ENCODE peak calls at places on chromosomes 7 and 10, in seven cellular contexts. X, W, R, U, V, Q and L are unnamed samples.

GRCh38 chr7:91424372-91424771 is 160.1 kb downstream of the FZD1 start:
- DNase-seq in W (no peak), X (no peak), U (no peak), R (no peak), V (no peak), Q (no peak), L (no peak)

GRCh38 chr7:77548222-77548621 is 11.1 kb downstream of the PTPN12 start:
- DNase-seq in R (no peak), W (no peak), Q (no peak), V (no peak), U (no peak), X (no peak), L (no peak)

GRCh38 chr7:44796034-44796503 is 412 bp upstream of the PPIA start:
- DNase-seq in Q (no peak), U (no peak), V (no peak), W (no peak), R (no peak), X (peak), L (no peak)

GRCh38 chr7:25242678-25243077 is 14.4 kb upstream of the NPVF start:
- DNase-seq in R (no peak), W (no peak), X (no peak), U (no peak), V (no peak), Q (no peak), L (no peak)

GRCh38 chr10:30783939-30784500 is 154.5 kb upstream of the LYZL2 start:
- DNase-seq in V (peak), R (peak), Q (no peak), W (peak), X (peak), U (peak), L (no peak)

GRCh38 chr10:126536148-126536547 is 134.3 kb downstream of the C10orf90 start:
- DNase-seq in R (no peak), U (no peak), W (no peak), X (peak), Q (no peak), V (no peak), L (no peak)

GRCh38 chr10:22648547-22648961 is 65.8 kb downstream of the PIP4K2A start:
- DNase-seq in U (no peak), X (peak), V (no peak), W (no peak), R (no peak), Q (peak), L (no peak)

GRCh38 chr7:3910041-3910440 is 609.0 kb downstream of the SDK1 start:
- DNase-seq in X (no peak), W (no peak), U (no peak), V (no peak), R (no peak), Q (no peak), L (no peak)

GRCh38 chr7:124152859-124153692 is 120.2 kb upstream of the TMEM229A start:
- DNase-seq in Q (no peak), X (peak), R (no peak), U (peak), V (no peak), W (no peak), L (peak)

GRCh38 chr7:104980969-104981670 is 32.9 kb upstream of the KMT2E start:
- DNase-seq in W (no peak), R (no peak), Q (no peak), V (no peak), U (peak), X (peak), L (no peak)

GRCh38 chr7:151017953-151018420 is 6.3 kb downstream of the ATG9B start:
- DNase-seq in W (peak), Q (no peak), U (peak), X (peak), R (peak), V (peak), L (no peak)

GRCh38 chr7:111531993-111532392 is 30.3 kb downstream of the IMMP2L start:
- DNase-seq in R (no peak), U (no peak), X (no peak), V (no peak), Q (no peak), W (no peak), L (no peak)

GRCh38 chr10:32151876-32152275 is 95.7 kb upstream of the KIF5B start:
- DNase-seq in R (no peak), V (no peak), Q (no peak), W (no peak), U (no peak), X (no peak), L (no peak)

GRCh38 chr7:82247814-82248433 is 195.7 kb downstream of the CACNA2D1 start:
- DNase-seq in U (peak), R (no peak), W (no peak), X (no peak), V (no peak), Q (no peak), L (no peak)

GRCh38 chr7:84998665-84999064 is 188.2 kb downstream of the SEMA3D start:
- DNase-seq in Q (no peak), R (no peak), W (no peak), U (no peak), X (no peak), V (no peak), L (no peak)

GRCh38 chr7:140348161-140348849 is 50.0 kb downstream of the SLC37A3 start:
- DNase-seq in U (no peak), V (no peak), W (no peak), R (no peak), Q (peak), X (peak), L (no peak)

GRCh38 chr10:29712108-29712507 is 77.3 kb upstream of the SVIL start:
- DNase-seq in R (no peak), V (no peak), X (peak), Q (no peak), U (no peak), W (no peak), L (peak)

GRCh38 chr10:90579602-90580242 is 278.1 kb downstream of the HTR7 start:
- DNase-seq in W (no peak), Q (no peak), V (no peak), U (peak), X (peak), R (no peak), L (peak)

GRCh38 chr7:26278769-26279168 is 12.9 kb upstream of the SNX10 start:
- DNase-seq in V (no peak), X (no peak), Q (no peak), W (no peak), U (peak), R (no peak), L (no peak)

GRCh38 chr7:17339952-17340351 is 41.5 kb downstream of the AHR start:
- DNase-seq in W (no peak), U (no peak), R (no peak), V (no peak), Q (no peak), X (no peak), L (no peak)

GRCh38 chr7:18425873-18426520 is 69.6 kb upstream of the HDAC9 start:
- DNase-seq in R (no peak), V (no peak), W (no peak), X (no peak), Q (no peak), U (no peak), L (no peak)

GRCh38 chr7:106126170-106126938 is 14.2 kb upstream of the SYPL1 start:
- DNase-seq in X (no peak), W (no peak), R (peak), U (peak), V (no peak), Q (no peak), L (no peak)

GRCh38 chr7:150847536-150847935 is 4.8 kb upstream of the AOC1 start:
- DNase-seq in U (no peak), V (no peak), Q (no peak), W (no peak), R (no peak), X (no peak), L (no peak)

GRCh38 chr10:33116293-33116697 is 158.3 kb upstream of the ITGB1 start:
- DNase-seq in W (no peak), R (no peak), V (no peak), Q (no peak), U (peak), X (peak), L (peak)

GRCh38 chr7:44138698-44139097 is 2.4 kb downstream of the MYL7 start:
- DNase-seq in V (no peak), X (no peak), Q (no peak), U (no peak), R (no peak), W (no peak), L (no peak)

GRCh38 chr10:79981673-79982485 is 33.0 kb upstream of the SFTPD start:
- DNase-seq in Q (no peak), U (peak), X (peak), V (peak), W (peak), R (no peak), L (no peak)

GRCh38 chr10:7027913-7028808 is 382.7 kb downstream of the SFMBT2 start:
- DNase-seq in U (no peak), Q (no peak), V (no peak), R (no peak), W (no peak), X (peak), L (no peak)

GRCh38 chr10:72924351-72924750 is 30.3 kb downstream of the PLA2G12B start:
- DNase-seq in V (no peak), W (no peak), Q (no peak), X (no peak), U (no peak), R (no peak), L (no peak)

GRCh38 chr10:117441366-117441765 is 66.1 kb upstream of the PDZD8 start:
- DNase-seq in U (no peak), W (no peak), X (no peak), Q (no peak), R (no peak), V (no peak), L (no peak)

GRCh38 chr10:73769396-73769795 is 12.5 kb upstream of the CHCHD1 start:
- DNase-seq in U (no peak), R (no peak), Q (no peak), X (no peak), V (no peak), W (no peak), L (no peak)

GRCh38 chr10:60508037-60508436 is 118.4 kb upstream of the ANK3 start:
- DNase-seq in Q (no peak), V (no peak), W (no peak), R (no peak), X (no peak), U (no peak), L (no peak)

GRCh38 chr7:85186521-85187241 is at the start of gene SEMA3D:
- DNase-seq in V (peak), R (no peak), W (peak), Q (no peak), X (peak), U (peak), L (peak)

GRCh38 chr7:47539398-47540052 is 42.4 kb downstream of the TNS3 start:
- DNase-seq in R (no peak), W (no peak), Q (no peak), X (peak), U (peak), V (no peak), L (no peak)
- TF ChIP-seq CTCF in R (no peak), W (no peak), Q (no peak), X (no peak), U (no peak), V (no peak), L (no peak)

DNA sequence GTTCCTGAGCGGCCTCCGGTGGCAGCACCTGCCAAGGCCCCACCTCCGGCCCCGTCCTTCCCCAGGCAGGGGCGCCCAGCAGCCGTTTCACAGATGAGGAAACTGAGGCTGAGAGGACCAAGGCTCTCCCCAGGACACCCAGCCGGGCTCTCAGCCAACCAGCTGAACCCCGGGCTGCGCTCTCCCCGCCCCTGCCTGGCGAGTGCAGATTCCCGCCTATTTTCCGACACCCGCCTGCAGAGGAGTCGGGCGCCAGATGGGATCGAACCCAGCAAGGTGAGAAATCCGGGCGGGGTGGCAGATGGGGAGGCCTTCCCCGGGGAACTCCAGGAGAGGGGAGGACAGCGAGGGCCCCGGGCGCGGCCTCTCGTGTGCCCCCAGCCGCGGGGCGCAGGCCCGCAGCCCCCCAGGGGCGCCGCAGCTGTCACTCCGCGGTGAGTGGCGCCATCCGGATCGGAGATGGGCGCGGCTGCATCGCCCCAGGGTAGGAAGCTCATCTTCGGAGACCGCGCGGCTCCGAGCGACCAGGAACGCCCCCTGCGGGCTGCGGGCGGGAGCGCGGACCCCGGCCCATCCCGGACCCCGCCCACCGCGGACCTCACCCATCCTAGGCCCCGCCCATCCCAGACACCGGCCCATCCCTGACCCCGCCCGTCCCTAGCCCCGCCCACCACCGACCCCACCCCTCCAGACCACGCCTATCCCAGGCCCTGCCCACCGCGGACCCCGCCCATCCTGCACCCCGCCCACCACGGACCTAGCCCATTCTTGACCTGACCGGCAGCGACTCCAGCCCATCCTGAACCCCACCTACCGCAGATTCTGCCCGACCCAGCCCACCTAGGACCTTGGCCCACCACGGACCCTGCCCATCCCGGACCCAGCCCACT is 90.3 kb downstream of the MICALL2 start:
- DNase-seq in Q (no peak), X (no peak), W (no peak), R (no peak), V (no peak), U (peak), L (no peak)
- TF ChIP-seq CTCF in Q (no peak), X (peak), W (no peak), R (no peak), V (no peak), U (peak), L (peak)

GRCh38 chr10:103067484-103067883 is 125.6 kb downstream of the NT5C2 start:
- DNase-seq in Q (no peak), X (no peak), U (no peak), R (no peak), V (peak), W (no peak), L (no peak)

GRCh38 chr10:103066141-103067098 is 126.7 kb downstream of the NT5C2 start:
- DNase-seq in U (no peak), V (peak), Q (no peak), X (no peak), R (no peak), W (no peak), L (no peak)

GRCh38 chr10:103057980-103058568 is 135.0 kb downstream of the NT5C2 start:
- DNase-seq in W (no peak), X (peak), U (no peak), R (no peak), Q (no peak), V (no peak), L (no peak)

GRCh38 chr10:103067951-103068350 is 125.1 kb downstream of the NT5C2 start:
- DNase-seq in X (no peak), Q (no peak), R (no peak), V (peak), U (peak), W (no peak), L (no peak)

GRCh38 chr10:103062854-103063642 is 130.0 kb downstream of the NT5C2 start:
- DNase-seq in X (no peak), R (no peak), U (peak), V (peak), Q (no peak), W (no peak), L (peak)
- TF ChIP-seq CTCF in X (no peak), R (no peak), U (peak), V (no peak), Q (no peak), W (peak), L (peak)

GRCh38 chr10:87816163-87816841 is 1.7 kb downstream of the ATAD1 start:
- DNase-seq in V (no peak), X (no peak), R (no peak), Q (no peak), U (no peak), W (no peak), L (no peak)
- TF ChIP-seq CTCF in V (no peak), X (no peak), R (no peak), Q (peak), U (no peak), W (no peak), L (no peak)

DNA sequence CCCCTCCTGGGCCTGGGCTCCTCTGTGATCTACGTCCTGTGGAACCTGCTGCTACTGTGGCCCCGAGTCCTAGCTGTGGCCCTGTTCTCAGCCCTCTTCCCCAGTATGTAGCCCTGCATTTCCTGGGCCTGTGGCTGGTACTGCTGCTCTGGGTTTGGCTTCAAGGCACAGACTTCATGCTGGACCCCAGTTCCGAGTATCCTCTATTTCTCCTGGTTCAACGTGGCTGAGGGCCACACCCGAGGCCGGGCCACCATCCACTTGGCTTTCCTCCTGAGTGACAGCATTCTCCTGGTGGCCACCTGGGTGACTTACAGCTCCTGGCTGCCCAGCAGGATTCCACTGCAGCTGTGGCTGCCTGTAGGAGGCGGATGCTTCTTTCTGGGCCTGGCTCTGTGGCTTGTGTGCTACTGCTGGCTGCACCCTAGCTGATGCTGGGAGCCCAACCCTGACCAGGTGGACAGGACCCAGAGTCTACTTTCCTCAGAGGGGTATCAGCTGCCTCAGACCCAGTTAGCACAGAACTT is 37.8 kb upstream of the MMD2 start:
- DNase-seq in U (no peak), Q (no peak), R (no peak), X (no peak), V (no peak), W (no peak), L (no peak)
- TF ChIP-seq CTCF in U (no peak), Q (no peak), R (no peak), X (no peak), V (no peak), W (no peak), L (no peak)

GRCh38 chr10:26730548-26730947 is 33.0 kb downstream of the PDSS1 start:
- DNase-seq in W (no peak), X (no peak), U (no peak), Q (no peak), V (no peak), R (no peak), L (no peak)

GRCh38 chr10:26725837-26726727 is 28.6 kb downstream of the PDSS1 start:
- DNase-seq in U (peak), R (peak), Q (no peak), V (no peak), X (peak), W (peak), L (peak)

GRCh38 chr10:26729395-26729794 is 31.9 kb downstream of the PDSS1 start:
- DNase-seq in U (no peak), R (no peak), X (no peak), V (no peak), Q (no peak), W (no peak), L (no peak)

GRCh38 chr10:26727005-26727404 is 29.5 kb downstream of the PDSS1 start:
- DNase-seq in X (no peak), U (no peak), R (no peak), W (no peak), V (no peak), Q (no peak), L (no peak)

GRCh38 chr10:26728957-26729356 is 31.5 kb downstream of the PDSS1 start:
- DNase-seq in R (no peak), Q (no peak), V (no peak), U (no peak), W (no peak), X (no peak), L (no peak)
- TF ChIP-seq CTCF in R (no peak), Q (no peak), V (no peak), U (no peak), W (no peak), X (peak), L (peak)

DNA sequence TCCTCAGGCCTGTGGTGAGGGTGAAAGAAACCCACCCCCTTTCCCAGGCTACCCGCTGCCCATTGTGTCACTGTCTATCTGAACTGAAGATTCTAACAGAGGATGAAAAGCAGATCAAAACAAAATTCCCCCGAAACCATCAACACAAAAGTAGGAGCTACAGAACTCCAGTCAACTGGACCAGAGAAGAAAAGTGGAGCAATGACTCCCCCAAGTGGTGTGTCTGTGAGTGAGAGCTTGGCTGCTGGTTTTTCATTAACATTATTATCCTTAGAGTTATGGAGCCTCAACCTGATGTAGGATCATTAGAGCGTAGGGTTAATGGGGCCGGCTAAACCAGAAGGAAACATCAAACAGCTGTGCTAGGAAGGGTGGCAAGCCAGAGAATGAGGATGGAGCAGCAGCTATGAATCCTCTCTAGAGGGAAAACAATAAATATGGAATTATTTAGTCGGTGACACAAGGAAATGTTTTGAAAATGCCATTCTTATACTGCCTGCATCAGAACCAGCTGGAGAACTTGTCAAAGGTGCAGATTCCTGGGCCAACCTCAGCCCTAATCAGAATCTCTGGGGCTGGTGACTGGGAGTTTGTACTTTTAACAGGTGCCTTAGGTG is 38.3 kb downstream of the AKR1B1 start:
- DNase-seq in Q (no peak), R (no peak), V (no peak), W (peak), U (peak), X (peak), L (peak)
- TF ChIP-seq CTCF in Q (peak), R (no peak), V (no peak), W (peak), U (peak), X (peak), L (peak)